ENCODE peak calls at places on chromosomes 12 and 14, in nine cellular contexts. E is adrenal gland; F is mucosa of descending colon; S is NCI-H226; Y is NCI-H1092 treated with DMSO at 0.1 percent for 48 hours; B is NCI-H1105; H is stimulated activated naive CD4-positive, alpha-beta T cell; M is ovary; R is NCI-H345. V is an unnamed sample.

GRCh38 chr12:123398177-123398916 is 14.4 kb downstream of the KMT5A start:
- DNase-seq in Y (no peak), H (no peak), E (peak), S (no peak), B (no peak), M (peak), F (peak), R (no peak), V (no peak)

GRCh38 chr12:45232771-45233372 is 17.0 kb downstream of the ANO6 start:
- DNase-seq in R (no peak), H (no peak), F (no peak), S (peak), Y (no peak), M (no peak), B (no peak), E (peak), V (peak)

GRCh38 chr12:4775936-4776335 is 55.7 kb downstream of the GALNT8 start:
- DNase-seq in F (no peak), B (no peak), E (no peak), Y (no peak), H (no peak), R (no peak), S (no peak), M (no peak), V (no peak)

GRCh38 chr12:101608301-101609133 is 13.7 kb downstream of the MYBPC1 start:
- DNase-seq in E (no peak), S (no peak), R (no peak), Y (no peak), H (no peak), B (no peak), M (no peak), F (peak), V (no peak)

GRCh38 chr12:120903818-120904773 is at the start of gene SPPL3:
- DNase-seq in M (peak), E (peak), R (peak), F (peak), B (peak), S (peak), Y (peak), H (peak), V (peak)

GRCh38 chr14:41549282-41549681 is 57.4 kb upstream of the LRFN5 start:
- DNase-seq in F (no peak), S (no peak), B (no peak), Y (no peak), R (no peak), M (no peak), E (no peak), H (no peak), V (no peak)

GRCh38 chr12:15256760-15257159 is 35.5 kb upstream of the RERG start:
- DNase-seq in F (peak), M (no peak), S (no peak), Y (no peak), B (no peak), R (no peak), E (peak), H (no peak), V (no peak)

GRCh38 chr14:64879635-64880381 is at the start of gene SPTB:
- DNase-seq in E (peak), Y (peak), H (peak), R (peak), M (peak), B (peak), S (no peak), F (peak), V (no peak)

GRCh38 chr12:90043264-90043663 is 334.6 kb upstream of the ATP2B1 start:
- DNase-seq in R (no peak), M (no peak), Y (no peak), E (no peak), S (peak), B (no peak), F (no peak), H (no peak), V (peak)

GRCh38 chr12:47095446-47096236 is 15.9 kb upstream of the AMIGO2 start:
- DNase-seq in B (no peak), M (no peak), Y (no peak), S (peak), F (no peak), E (no peak), H (no peak), R (no peak), V (peak)

GRCh38 chr14:44589180-44589579 is 82.1 kb upstream of the FSCB start:
- DNase-seq in M (no peak), F (no peak), E (no peak), S (peak), R (peak), B (no peak), H (no peak), Y (no peak), V (peak)

GRCh38 chr14:101809671-101810514 is 48.4 kb downstream of the PPP2R5C start:
- DNase-seq in M (peak), Y (peak), R (peak), S (peak), F (peak), B (peak), E (peak), H (peak), V (peak)